ENCODE peak calls at places on chromosomes 11 and 22, in seven cellular contexts. T, H, J, K, E, F and U are unnamed samples.

GRCh38 chr11:58618215-58618614 is 4.2 kb upstream of the CNTF start:
- DNase-seq in E (no peak), K (no peak), H (no peak), F (no peak), J (no peak), T (no peak), U (no peak)

GRCh38 chr11:73034777-73035176 is 107.3 kb downstream of the FCHSD2 start:
- DNase-seq in F (no peak), E (no peak), J (no peak), T (no peak), H (no peak), K (no peak), U (no peak)

GRCh38 chr11:108872781-108873291 is 208.0 kb downstream of the DDX10 start:
- DNase-seq in F (no peak), J (no peak), H (no peak), T (no peak), K (no peak), E (no peak), U (no peak)

GRCh38 chr11:71311176-71311925 is 59.0 kb upstream of the SHANK2 start:
- DNase-seq in T (peak; percentile 24), E (no peak), J (no peak), H (no peak), F (no peak), K (no peak), U (no peak)

GRCh38 chr11:882593-882992 is 28.0 kb downstream of the CHID1 start:
- DNase-seq in F (peak; percentile 29), K (no peak), H (no peak), J (no peak), T (no peak), E (no peak), U (no peak)

GRCh38 chr11:118889796-118890195 is 6.1 kb downstream of the CXCR5 start:
- DNase-seq in E (no peak), J (no peak), F (peak; percentile 79), T (peak; percentile 93), H (peak; percentile 81), K (no peak), U (no peak)

GRCh38 chr11:64060861-64061444 is 25.2 kb downstream of the FLRT1 start:
- DNase-seq in E (peak; percentile 47), K (peak; percentile 16), J (peak; percentile 41), T (peak; percentile 87), F (peak; percentile 24), H (peak; percentile 25), U (no peak)

GRCh38 chr11:117185739-117186430 is 7.3 kb downstream of the SIDT2 start:
- DNase-seq in K (no peak), H (no peak), E (peak; percentile 57), T (no peak), F (no peak), J (no peak), U (no peak)

GRCh38 chr22:46792061-46792796 is 29.8 kb downstream of the TBC1D22A start:
- DNase-seq in H (no peak), E (no peak), F (no peak), K (no peak), T (peak; percentile 55), J (no peak), U (no peak)

GRCh38 chr11:34028407-34028804 is 23.1 kb upstream of the CAPRIN1 start:
- DNase-seq in K (peak; percentile 36), H (no peak), J (no peak), E (no peak), F (peak; percentile 72), T (no peak), U (no peak)

GRCh38 chr11:118051611-118052461 is 25.0 kb upstream of the TMPRSS4 start:
- DNase-seq in K (no peak), F (no peak), H (no peak), E (peak; percentile 74), J (no peak), T (no peak), U (no peak)

GRCh38 chr11:23313001-23313400 is 452.7 kb upstream of the CCDC179 start:
- DNase-seq in K (no peak), H (no peak), J (no peak), F (peak; percentile 12), T (no peak), E (no peak), U (no peak)

GRCh38 chr11:44615913-44616806 is 50.7 kb downstream of the CD82 start:
- DNase-seq in H (no peak), F (no peak), J (no peak), K (no peak), E (no peak), T (peak; percentile 51), U (no peak)

GRCh38 chr11:28606930-28607329 is 498.7 kb downstream of the METTL15 start:
- DNase-seq in J (no peak), H (peak; percentile 42), T (no peak), F (peak; percentile 14), E (no peak), K (peak; percentile 2), U (peak; percentile 12)

GRCh38 chr11:9802291-9802861 is 138.5 kb downstream of the SWAP70 start:
- DNase-seq in K (peak; percentile 77), H (no peak), J (no peak), E (no peak), T (no peak), F (peak; percentile 99), U (peak; percentile 88)

GRCh38 chr11:126072141-126072741 is 9.6 kb upstream of the CDON start:
- DNase-seq in E (no peak), J (no peak), T (no peak), H (no peak), K (no peak), F (no peak), U (no peak)

GRCh38 chr22:43209971-43210370 is 23.0 kb upstream of the TTLL12 start:
- DNase-seq in F (no peak), H (no peak), T (peak; percentile 55), J (no peak), E (no peak), K (no peak), U (no peak)
- H3K4me3 ChIP-seq in F (no peak overlapping the region), H (no peak overlapping the region), T (no peak overlapping the region), J (no peak overlapping the region), E (no peak overlapping the region), K (no peak overlapping the region), U (no peak overlapping the region)

GRCh38 chr11:122976734-122977454 is 4.7 kb downstream of the BSX start:
- DNase-seq in E (no peak), J (no peak), H (no peak), F (no peak), T (no peak), K (no peak), U (no peak)

GRCh38 chr11:122978303-122978620 is 3.4 kb downstream of the BSX start:
- DNase-seq in E (no peak), F (no peak), J (no peak), H (no peak), K (no peak), T (no peak), U (no peak)

GRCh38 chr11:122976396-122976733 is 5.3 kb downstream of the BSX start:
- DNase-seq in K (no peak), F (no peak), E (no peak), T (no peak), H (no peak), J (no peak), U (no peak)

GRCh38 chr11:122979103-122979814 is 2.4 kb downstream of the BSX start:
- DNase-seq in E (no peak), J (no peak), H (no peak), K (no peak), F (no peak), T (no peak), U (no peak)

DNA sequence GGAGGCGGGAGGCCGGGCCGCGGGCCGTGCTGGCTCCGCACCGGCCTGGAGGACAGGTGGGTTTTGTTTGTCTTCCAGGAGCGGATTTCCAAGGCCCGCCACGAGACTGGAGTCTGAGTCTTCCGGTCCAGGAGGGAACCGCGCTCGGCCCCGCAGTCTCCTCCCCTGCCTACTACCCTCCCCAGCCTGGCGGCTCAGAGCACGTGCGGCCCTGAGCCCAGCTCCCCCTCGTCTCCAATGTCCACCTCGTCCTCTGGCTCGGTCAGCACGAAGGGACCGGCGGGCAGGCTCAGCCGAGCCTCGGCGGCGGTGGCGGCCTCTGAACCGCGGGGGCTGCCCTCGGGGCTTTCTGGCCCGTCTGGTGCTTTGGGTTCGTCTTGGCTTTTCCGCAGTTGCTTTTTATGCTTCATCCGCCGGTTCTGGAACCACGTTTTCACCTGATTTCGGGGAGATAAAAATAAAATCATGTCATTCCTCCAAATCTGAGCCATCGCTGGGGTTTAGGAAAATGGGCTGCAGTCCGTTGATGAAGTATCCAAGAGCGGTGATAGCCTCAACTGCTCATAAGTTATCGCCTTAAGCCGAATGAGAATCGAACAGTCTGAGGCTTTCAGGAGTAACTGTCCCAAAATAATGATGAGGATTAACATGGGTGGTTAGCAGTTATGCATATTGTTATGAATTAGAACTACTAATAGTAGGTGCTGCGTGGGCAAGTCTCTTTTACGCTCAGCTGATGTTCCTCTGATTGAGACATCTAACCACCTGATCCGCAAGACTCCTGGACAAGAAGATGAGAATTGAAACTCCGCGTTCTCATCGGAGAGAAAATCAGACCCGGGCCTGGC is 4.0 kb downstream of the BSX start:
- DNase-seq in H (no peak), F (no peak), J (no peak), E (no peak), K (no peak), T (no peak), U (no peak)
- H3K4me3 ChIP-seq in H (no peak overlapping the region), F (no peak overlapping the region), J (no peak overlapping the region), E (no peak overlapping the region), K (no peak overlapping the region), T (no peak overlapping the region), U (no peak overlapping the region)

GRCh38 chr22:39504071-39504470 is 2.0 kb downstream of the MIEF1 start:
- DNase-seq in K (no peak), T (peak; percentile 56), H (no peak), F (no peak), E (no peak), J (no peak), U (no peak)

GRCh38 chr22:39503590-39503989 is 1.5 kb downstream of the MIEF1 start:
- DNase-seq in J (no peak), E (peak; percentile 37), K (no peak), F (no peak), T (no peak), H (no peak), U (no peak)

GRCh38 chr22:39501644-39502108 is 414 bp upstream of the MIEF1 start:
- DNase-seq in T (no peak), F (no peak), J (no peak), K (no peak), E (no peak), H (no peak), U (no peak)

GRCh38 chr22:39502789-39503464 is 837 bp downstream of the MIEF1 start:
- DNase-seq in K (peak; percentile 66), J (no peak), T (no peak), E (no peak), H (no peak), F (no peak), U (no peak)

GRCh38 chr22:39502109-39502788 is at the start of gene MIEF1:
- DNase-seq in E (peak; percentile 98), K (peak; percentile 94), F (peak; percentile 96), H (peak; percentile 97), T (peak; percentile 100), J (peak; percentile 71), U (peak; percentile 87)
- H3K4me3 ChIP-seq in E (peak within 1 kb of the TSS; percentile 95), K (peak within 1 kb of the TSS; percentile 77), F (peak within 1 kb of the TSS; percentile 86), H (peak within 1 kb of the TSS; percentile 87), T (peak within 1 kb of the TSS; percentile 86), J (peak within 1 kb of the TSS; percentile 59), U (peak within 1 kb of the TSS; percentile 99)

DNA sequence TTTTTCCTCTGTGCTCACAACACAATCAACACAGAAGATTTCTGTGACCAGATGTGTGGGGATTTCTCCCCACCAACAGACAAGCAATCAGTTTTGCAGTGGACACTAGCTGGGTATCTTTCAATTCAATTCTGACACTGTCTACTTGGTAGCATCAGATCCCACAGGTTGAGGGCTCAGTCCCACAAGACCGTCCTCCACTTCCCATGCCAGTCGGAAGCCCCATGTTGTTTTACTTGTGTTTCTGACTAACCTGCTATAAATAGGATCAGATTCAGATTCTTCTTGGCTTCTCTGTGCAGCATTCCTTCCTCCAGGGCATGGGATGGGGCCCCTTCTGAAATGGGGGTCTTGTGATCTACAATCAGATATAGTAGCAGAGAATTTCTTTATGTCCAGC is 19.6 kb downstream of the ACER3 start:
- DNase-seq in F (peak; percentile 31), T (no peak), E (no peak), J (no peak), K (no peak), H (no peak), U (no peak)
- H3K4me3 ChIP-seq in F (no peak overlapping the region), T (no peak overlapping the region), E (no peak overlapping the region), J (no peak overlapping the region), K (no peak overlapping the region), H (no peak overlapping the region), U (no peak overlapping the region)